ENCODE peak calls at places on chromosomes 5 and 9, in six cellular contexts. J is GM23338, H is HCT116, W is K562, V is HepG2, S is endothelial cell of umbilical vein. Q is an unnamed sample.

GRCh38 chr5:112757468-112758208 is 20.0 kb downstream of the APC start:
- DNase-seq in J (peak), H (peak), W (peak), V (peak), S (peak), Q (peak)

GRCh38 chr5:40578501-40579451 is 100.9 kb upstream of the PTGER4 start:
- DNase-seq in J (no peak), H (no peak), W (no peak), V (no peak), S (peak), Q (no peak)

GRCh38 chr5:152405145-152405544 is at the start of gene NMUR2:
- DNase-seq in J (peak), H (no peak), W (no peak), V (no peak), S (no peak), Q (no peak)

GRCh38 chr9:120478208-120478607 is 101.8 kb downstream of the CDK5RAP2 start:
- DNase-seq in J (no peak), H (no peak), W (no peak), V (no peak), S (no peak), Q (no peak)

GRCh38 chr9:132169672-132170392 is 8.0 kb downstream of the NTNG2 start:
- DNase-seq in J (peak), H (peak), W (peak), V (peak), S (peak), Q (no peak)

GRCh38 chr9:85723220-85723619 is 18.5 kb downstream of the AGTPBP1 start:
- DNase-seq in J (peak), H (no peak), W (no peak), V (peak), S (no peak), Q (no peak)

GRCh38 chr5:143922718-143923117 is 110.8 kb downstream of the HMHB1 start:
- DNase-seq in J (no peak), H (no peak), W (no peak), V (no peak), S (peak), Q (no peak)

GRCh38 chr5:86880785-86881492 is 263.2 kb downstream of the COX7C start:
- DNase-seq in J (peak), H (peak), W (peak), V (peak), S (peak), Q (peak)

GRCh38 chr9:37371565-37372464 is 50.7 kb upstream of the GRHPR start:
- DNase-seq in J (no peak), H (no peak), W (peak), V (no peak), S (no peak), Q (no peak)

GRCh38 chr5:64789457-64789856 is 20.7 kb downstream of the CWC27 start:
- DNase-seq in J (no peak), H (no peak), W (no peak), V (no peak), S (no peak), Q (no peak)

GRCh38 chr9:102631559-102631958 is 363.6 kb upstream of the CYLC2 start:
- DNase-seq in J (peak), H (no peak), W (peak), V (peak), S (no peak), Q (no peak)

GRCh38 chr9:134294228-134295071 is 31.8 kb upstream of the RXRA start:
- DNase-seq in J (peak), H (no peak), W (no peak), V (no peak), S (no peak), Q (no peak)

GRCh38 chr5:9513825-9514224 is 32.0 kb downstream of the SEMA5A start:
- DNase-seq in J (peak), H (no peak), W (no peak), V (no peak), S (no peak), Q (no peak)

GRCh38 chr9:109319072-109319630 is 1.7 kb downstream of the EPB41L4B start:
- DNase-seq in J (peak), H (no peak), W (no peak), V (no peak), S (no peak), Q (no peak)

GRCh38 chr9:129173296-129174101 is 4.6 kb downstream of the IER5L start:
- DNase-seq in J (no peak), H (no peak), W (no peak), V (no peak), S (no peak), Q (no peak)

GRCh38 chr9:69500925-69501324 is 171.2 kb downstream of the APBA1 start:
- DNase-seq in J (no peak), H (no peak), W (no peak), V (no peak), S (no peak), Q (no peak)

GRCh38 chr5:93280518-93280917 is 300.5 kb downstream of the NR2F1-AS1 start:
- DNase-seq in J (no peak), H (no peak), W (no peak), V (peak), S (peak), Q (no peak)

GRCh38 chr5:121872846-121873245 is 21.2 kb downstream of the FTMT start:
- DNase-seq in J (no peak), H (no peak), W (no peak), V (no peak), S (no peak), Q (no peak)

GRCh38 chr5:133461796-133462516 is 150.4 kb downstream of the FSTL4 start:
- DNase-seq in J (no peak), H (no peak), W (no peak), V (no peak), S (no peak), Q (no peak)

GRCh38 chr9:21326526-21327139 is 8.6 kb downstream of the KLHL9 start:
- DNase-seq in J (peak), H (no peak), W (no peak), V (peak), S (peak), Q (no peak)

GRCh38 chr5:138649316-138649720 is 74.1 kb upstream of the HSPA9 start:
- DNase-seq in J (peak), H (no peak), W (no peak), V (no peak), S (no peak), Q (no peak)

GRCh38 chr5:96537386-96537785 is 104.3 kb upstream of the PCSK1 start:
- DNase-seq in J (no peak), H (no peak), W (peak), V (no peak), S (peak), Q (no peak)

GRCh38 chr5:91031396-91031741 is 351.7 kb downstream of the ARRDC3 start:
- DNase-seq in J (no peak), H (no peak), W (no peak), V (no peak), S (no peak), Q (no peak)

GRCh38 chr5:54651482-54652076 is 134.0 kb downstream of the SNX18 start:
- DNase-seq in J (no peak), H (no peak), W (no peak), V (no peak), S (peak), Q (no peak)

GRCh38 chr5:114018178-114018577 is 343.7 kb upstream of the KCNN2 start:
- DNase-seq in J (peak), H (no peak), W (no peak), V (peak), S (no peak), Q (no peak)

GRCh38 chr9:135307314-135307713 is 172.3 kb upstream of the PPP1R26 start:
- DNase-seq in J (no peak), H (no peak), W (no peak), V (no peak), S (no peak), Q (no peak)

GRCh38 chr5:67244345-67244793 is 47.8 kb upstream of the CD180 start:
- DNase-seq in J (no peak), H (no peak), W (peak), V (peak), S (peak), Q (no peak)

GRCh38 chr5:76527685-76528161 is 95.5 kb downstream of the F2RL2 start:
- DNase-seq in J (no peak), H (no peak), W (no peak), V (peak), S (peak), Q (no peak)

GRCh38 chr5:170169996-170170395 is 62.8 kb upstream of the C5orf58 start:
- DNase-seq in J (no peak), H (no peak), W (no peak), V (no peak), S (no peak), Q (no peak)

GRCh38 chr5:177459357-177459756 is 12.7 kb downstream of the PRR7 start:
- DNase-seq in J (no peak), H (no peak), W (no peak), V (no peak), S (no peak), Q (no peak)
- TF ChIP-seq POLR2AphosphoS5 in J (no peak), H (no peak), W (no peak), V (no peak), S (no peak), Q (no peak)

DNA sequence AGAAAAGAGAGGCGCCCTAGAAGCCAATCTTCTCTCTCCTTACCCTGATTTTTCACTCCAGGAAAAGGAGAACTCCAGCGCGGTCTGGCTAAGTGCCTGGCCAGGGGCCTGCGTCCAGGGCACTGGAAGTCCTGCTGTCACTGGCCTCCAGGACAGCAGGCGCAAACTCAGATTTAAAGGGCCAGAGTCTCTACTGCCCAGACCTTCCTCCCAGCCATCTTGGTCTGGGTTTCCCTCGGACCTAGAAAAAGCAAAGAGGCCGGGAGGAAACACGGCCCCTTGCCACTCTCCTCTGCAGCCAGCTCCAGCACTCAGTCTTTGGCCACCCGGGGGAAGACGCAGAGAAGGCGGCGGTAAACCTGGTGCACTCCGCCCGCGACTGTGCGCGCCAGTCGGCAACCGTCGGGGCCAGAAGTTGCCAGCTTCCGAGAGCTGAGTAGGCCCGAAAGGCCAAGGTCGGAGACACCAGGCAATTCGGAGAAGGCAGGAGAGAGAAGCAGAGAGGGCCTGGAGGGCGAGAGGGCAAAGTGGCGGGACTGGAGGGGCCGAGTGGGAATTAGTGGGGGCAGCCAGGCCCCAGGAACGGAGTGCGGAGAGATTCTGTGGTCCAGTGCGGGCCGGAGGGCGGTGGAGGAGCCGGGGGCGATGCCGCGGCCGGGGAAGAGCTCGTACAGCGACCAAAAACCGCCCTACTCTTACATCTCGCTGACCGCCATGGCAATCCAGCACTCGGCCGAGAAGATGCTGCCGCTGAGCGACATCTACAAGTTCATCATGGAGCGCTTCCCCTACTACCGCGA is at the start of gene FOXB2:
- DNase-seq in J (peak), H (no peak), W (no peak), V (no peak), S (no peak), Q (no peak)
- TF ChIP-seq EZH2 in J (peak), H (no peak), W (no peak), V (no peak), S (peak), Q (peak)

DNA sequence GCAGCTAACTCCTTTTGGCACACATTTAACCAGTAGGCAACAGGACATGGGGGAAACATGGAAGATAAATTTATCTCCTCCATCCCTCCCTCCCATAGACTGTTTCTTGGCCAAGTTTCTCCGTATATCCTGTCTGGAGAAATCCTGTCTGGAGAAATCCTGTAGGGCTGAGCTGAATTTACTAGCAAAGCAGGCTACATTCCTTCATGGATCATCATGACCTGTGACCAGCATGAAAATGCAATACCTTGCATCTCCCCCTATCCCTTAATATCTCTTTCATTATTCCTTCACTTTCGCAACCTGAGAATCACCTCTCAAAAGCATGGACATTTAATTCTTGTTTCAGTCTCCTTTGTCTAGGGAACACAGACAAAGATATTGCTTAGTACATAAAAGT is 379.1 kb downstream of the PSAT1 start:
- DNase-seq in J (no peak), H (no peak), W (no peak), V (no peak), S (no peak), Q (no peak)
- TF ChIP-seq POLR2AphosphoS5 in J (no peak), H (no peak), W (no peak), V (no peak), S (no peak), Q (no peak)

GRCh38 chr5:139708877-139709586 is 60.9 kb downstream of the CXXC5 start:
- DNase-seq in J (peak), H (no peak), W (peak), V (peak), S (peak), Q (no peak)
- TF ChIP-seq EZH2 in J (no peak), H (no peak), W (no peak), V (no peak), S (no peak), Q (no peak)

GRCh38 chr5:150394912-150395689 is 17.6 kb downstream of the CD74 start:
- DNase-seq in J (no peak), H (no peak), W (no peak), V (no peak), S (no peak), Q (no peak)

GRCh38 chr5:150394103-150394502 is 18.6 kb downstream of the CD74 start:
- DNase-seq in J (no peak), H (no peak), W (no peak), V (no peak), S (peak), Q (no peak)

GRCh38 chr5:150392680-150393079 is 20.0 kb downstream of the CD74 start:
- DNase-seq in J (no peak), H (no peak), W (no peak), V (no peak), S (no peak), Q (no peak)

GRCh38 chr5:150389759-150390256 is 22.9 kb downstream of the CD74 start:
- DNase-seq in J (no peak), H (no peak), W (no peak), V (no peak), S (no peak), Q (no peak)

DNA sequence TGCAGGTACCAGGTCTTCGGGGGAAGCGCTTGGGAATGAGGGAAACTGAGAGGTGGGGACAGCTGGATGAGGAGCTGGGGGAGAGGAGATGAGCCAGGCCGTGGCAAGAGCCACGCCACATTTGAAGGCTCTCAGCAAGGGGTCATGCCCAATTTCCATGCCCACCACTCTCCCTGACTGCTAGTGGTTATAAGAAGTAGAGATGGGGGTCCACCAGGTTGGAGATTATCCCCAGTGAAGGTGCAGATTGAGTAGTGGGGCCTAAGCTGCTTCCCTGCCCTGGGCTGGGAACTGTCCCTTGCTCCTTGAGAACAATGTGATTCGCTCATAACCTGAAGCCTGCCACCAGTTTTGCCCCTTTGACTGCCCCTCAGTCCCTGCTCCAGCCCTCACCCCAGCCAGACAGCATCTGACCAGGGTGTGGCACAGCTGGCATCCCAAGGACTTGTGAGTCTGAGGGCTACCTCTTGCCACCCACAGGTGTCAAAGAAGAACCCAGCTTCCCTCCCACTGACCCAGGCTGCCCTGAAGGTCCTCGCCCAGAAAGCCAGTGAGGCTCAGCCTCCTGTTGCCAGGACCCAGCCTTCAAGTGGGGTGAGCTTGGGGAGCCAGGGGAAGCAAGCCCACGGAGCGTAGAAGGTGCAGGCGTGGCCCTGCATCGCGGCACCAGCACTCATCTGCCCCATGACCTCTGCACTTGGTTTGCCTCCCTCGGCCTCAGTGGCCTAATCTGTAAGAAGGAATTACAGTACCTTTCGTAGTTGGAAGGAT is 21.5 kb downstream of the CD74 start:
- DNase-seq in J (no peak), H (no peak), W (no peak), V (no peak), S (no peak), Q (no peak)
- TF ChIP-seq POLR2AphosphoS5 in J (no peak), H (no peak), W (no peak), V (no peak), S (no peak), Q (no peak)

GRCh38 chr9:97502222-97502983 is 937 bp downstream of the TMOD1 start:
- DNase-seq in J (peak), H (no peak), W (peak), V (no peak), S (no peak), Q (no peak)
- TF ChIP-seq EZH2 in J (peak), H (no peak), W (no peak), V (no peak), S (peak), Q (peak)

GRCh38 chr5:107699425-107699824 is 28.7 kb upstream of the EFNA5 start:
- DNase-seq in J (no peak), H (no peak), W (no peak), V (no peak), S (no peak), Q (no peak)
- TF ChIP-seq POLR2AphosphoS5 in J (no peak), H (no peak), W (no peak), V (no peak), S (no peak), Q (no peak)

GRCh38 chr5:141875795-141876627 is 2.2 kb downstream of the PCDH1 start:
- DNase-seq in J (peak), H (no peak), W (peak), V (no peak), S (peak), Q (no peak)

GRCh38 chr5:141876628-141877477 is 1.4 kb downstream of the PCDH1 start:
- DNase-seq in J (peak), H (no peak), W (peak), V (no peak), S (peak), Q (no peak)

GRCh38 chr5:141878186-141878770 is at the start of gene PCDH1:
- DNase-seq in J (peak), H (no peak), W (peak), V (no peak), S (peak), Q (no peak)

GRCh38 chr5:141878771-141879759 is 855 bp upstream of the PCDH1 start:
- DNase-seq in J (peak), H (peak), W (peak), V (peak), S (peak), Q (peak)

DNA sequence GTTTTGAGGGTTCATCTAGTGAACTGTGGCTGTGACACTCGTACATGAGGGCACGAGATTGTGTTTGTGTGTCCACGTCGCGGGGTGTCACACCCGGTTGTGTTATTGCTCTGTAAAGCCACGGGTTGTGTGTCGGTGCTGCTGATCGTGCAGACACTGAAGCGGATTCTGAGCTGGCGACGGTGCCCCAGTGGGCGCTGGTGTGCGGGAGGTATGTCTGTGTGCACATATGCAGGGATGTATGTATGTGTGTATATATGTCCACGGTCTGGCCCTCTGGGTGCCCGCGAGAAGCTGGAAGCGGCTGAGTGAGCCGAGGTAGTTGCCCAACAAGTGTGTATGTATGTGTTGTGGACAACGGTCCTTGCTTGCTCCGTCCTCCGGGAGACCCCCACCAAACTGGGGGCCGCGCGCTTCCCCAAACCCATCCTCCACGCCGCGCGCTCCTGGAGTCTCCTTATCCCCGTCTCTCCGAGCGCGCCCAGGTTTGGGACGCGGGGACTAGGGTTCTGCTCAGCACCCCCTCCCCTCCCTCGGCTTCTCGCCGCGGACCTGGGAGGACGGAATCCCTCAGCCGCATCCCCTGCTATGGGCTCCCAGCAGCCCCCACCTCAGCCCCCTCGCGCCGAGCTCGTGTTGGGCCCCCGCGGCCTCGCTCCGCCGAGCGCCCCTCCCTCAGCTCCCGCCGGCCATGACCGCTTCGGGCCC is 578 bp downstream of the PCDH1 start:
- DNase-seq in J (no peak), H (no peak), W (peak), V (no peak), S (no peak), Q (no peak)
- TF ChIP-seq EZH2 in J (no peak), H (no peak), W (peak), V (no peak), S (no peak), Q (no peak)